ENCODE peak calls at places on chromosome 10, in four cellular contexts. K is CD4-positive, alpha-beta T cell; R is activated naive CD8-positive, alpha-beta T cell treated with anti-CD3 and anti-CD28 coated beads for 36 hours; F is central memory CD8-positive, alpha-beta T cell. V is an unnamed sample.

GRCh38 chr10:13904053-13904452 is 317.3 kb downstream of the PRPF18 start:
- DNase-seq in K (no peak), R (no peak), F (no peak), V (no peak)

GRCh38 chr10:71472466-71472865 is 75.7 kb downstream of the CDH23 start:
- DNase-seq in R (no peak), K (no peak), F (no peak), V (no peak)

GRCh38 chr10:97784200-97784811 is 12.5 kb upstream of the SFRP5 start:
- DNase-seq in K (no peak), R (no peak), F (no peak), V (no peak)

GRCh38 chr10:13585943-13586342 is 822 bp upstream of the PRPF18 start:
- DNase-seq in R (no peak), K (no peak), F (no peak), V (no peak)

GRCh38 chr10:13448216-13448615 is 80.6 kb downstream of the BEND7 start:
- DNase-seq in K (no peak), R (no peak), F (no peak), V (no peak)

GRCh38 chr10:122343135-122343800 is 31.2 kb upstream of the PLEKHA1 start:
- DNase-seq in F (no peak), K (no peak), R (no peak), V (no peak)

GRCh38 chr10:77604063-77604462 is 33.5 kb downstream of the KCNMA1 start:
- DNase-seq in R (no peak), F (no peak), K (no peak), V (no peak)

GRCh38 chr10:77844177-77844576 is 82.4 kb downstream of the DLG5 start:
- DNase-seq in R (no peak), K (no peak), F (no peak), V (no peak)

GRCh38 chr10:25562547-25562946 is 371.5 kb upstream of the MYO3A start:
- DNase-seq in R (no peak), F (no peak), K (no peak), V (no peak)

GRCh38 chr10:75428434-75429158 is 2.8 kb upstream of the LRMDA start:
- DNase-seq in R (no peak), F (no peak), K (no peak), V (no peak)

GRCh38 chr10:111986079-111986478 is 197.5 kb downstream of the GPAM start:
- DNase-seq in F (no peak), K (no peak), R (no peak), V (no peak)

GRCh38 chr10:132897516-132898381 is 44.6 kb downstream of the CFAP46 start:
- DNase-seq in R (no peak), F (no peak), K (no peak), V (no peak)

GRCh38 chr10:33621143-33621542 is 286.7 kb upstream of the NRP1 start:
- DNase-seq in F (no peak), R (no peak), K (no peak), V (no peak)

GRCh38 chr10:11197266-11197712 is 179.6 kb downstream of the CELF2 start:
- DNase-seq in K (no peak), F (no peak), R (no peak), V (no peak)

GRCh38 chr10:89022734-89023133 is 32.1 kb downstream of the FAS start:
- DNase-seq in K (no peak), R (no peak), F (no peak), V (no peak)

GRCh38 chr10:7957591-7957990 is 96.9 kb upstream of the GATA3 start:
- DNase-seq in F (no peak), R (no peak), K (no peak), V (no peak)

GRCh38 chr10:105502076-105502475 is 861.0 kb downstream of the SORCS3 start:
- DNase-seq in F (no peak), R (no peak), K (no peak), V (no peak)

GRCh38 chr10:117718970-117719369 is 176.4 kb downstream of the EMX2 start:
- DNase-seq in F (no peak), K (no peak), R (no peak), V (no peak)

GRCh38 chr10:108323274-108323798 is 1158.8 kb upstream of the SORCS1 start:
- DNase-seq in F (no peak), R (no peak), K (no peak), V (no peak)

GRCh38 chr10:3395487-3395886 is 222.9 kb upstream of the PITRM1 start:
- DNase-seq in F (no peak), R (no peak), K (no peak), V (no peak)

GRCh38 chr10:113139695-113140094 is 189.6 kb downstream of the TCF7L2 start:
- DNase-seq in R (no peak), F (no peak), K (no peak), V (no peak)

GRCh38 chr10:5088703-5089261 is 5.4 kb upstream of the AKR1C3 start:
- DNase-seq in F (no peak), R (no peak), K (no peak), V (no peak)

GRCh38 chr10:121155742-121156141 is 304.6 kb downstream of the WDR11 start:
- DNase-seq in F (no peak), R (no peak), K (no peak), V (no peak)

GRCh38 chr10:63128443-63128842 is 4.7 kb upstream of the NRBF2 start:
- DNase-seq in F (no peak), R (no peak), K (no peak), V (no peak)

GRCh38 chr10:34045571-34046190 is 711.2 kb upstream of the NRP1 start:
- DNase-seq in K (no peak), F (no peak), R (no peak), V (no peak)

GRCh38 chr10:15879058-15879457 is 18.8 kb upstream of the MINDY3 start:
- DNase-seq in F (no peak), K (no peak), R (no peak), V (no peak)

GRCh38 chr10:2839081-2839725 is 228.1 kb upstream of the PFKP start:
- DNase-seq in F (no peak), K (no peak), R (peak), V (no peak)

GRCh38 chr10:124447741-124448466 is 1.9 kb downstream of the NKX1-2 start:
- DNase-seq in R (no peak), K (no peak), F (no peak), V (no peak)

GRCh38 chr10:43140414-43140813 is 2.2 kb downstream of the CSGALNACT2 start:
- DNase-seq in K (no peak), F (no peak), R (no peak), V (no peak)

GRCh38 chr10:124149681-124150080 is 56.3 kb upstream of the CHST15 start:
- DNase-seq in F (no peak), K (no peak), R (no peak), V (no peak)

GRCh38 chr10:93280699-93281366 is 201.3 kb downstream of the MYOF start:
- DNase-seq in F (no peak), K (no peak), R (no peak), V (no peak)

GRCh38 chr10:80163741-80164341 is 31.3 kb downstream of the PLAC9 start:
- DNase-seq in R (no peak), K (no peak), F (no peak), V (no peak)

GRCh38 chr10:100751211-100751933 is 6.0 kb downstream of the PAX2 start:
- DNase-seq in F (no peak), R (no peak), K (no peak), V (no peak)

GRCh38 chr10:34187201-34187600 is 627.9 kb downstream of the PARD3 start:
- DNase-seq in R (no peak), F (no peak), K (no peak), V (no peak)

GRCh38 chr10:72077275-72077990 is 10.9 kb downstream of the SPOCK2 start:
- DNase-seq in F (no peak), R (no peak), K (no peak), V (no peak)

GRCh38 chr10:78934499-78934898 is 134.3 kb upstream of the ZMIZ1 start:
- DNase-seq in F (no peak), R (no peak), K (no peak), V (no peak)

GRCh38 chr10:53153831-53154230 is 381.2 kb upstream of the MBL2 start:
- DNase-seq in F (no peak), R (no peak), K (no peak), V (no peak)

GRCh38 chr10:106804992-106805391 is 359.5 kb downstream of the SORCS1 start:
- DNase-seq in F (no peak), K (no peak), R (no peak), V (no peak)